ENCODE peak calls at places on chromosome 19, in four cellular contexts. E, W, J and M are unnamed samples.
A peak's percentile ranks its signal among the peaks of the same experiment; 100 is the strongest.

GRCh38 chr19:41851456-41851855 is 6.6 kb downstream of the DMRTC2 start:
- DNase-seq in E (no peak), W (no peak), J (no peak), M (no peak)

GRCh38 chr19:13906525-13906904 is 514 bp downstream of the CC2D1A start:
- DNase-seq in E (no peak), W (no peak), J (no peak), M (no peak)

GRCh38 chr19:15251749-15252397 is 19.6 kb upstream of the EPHX3 start:
- DNase-seq in E (peak; percentile 95), W (peak; percentile 69), J (peak; percentile 98), M (peak; percentile 86)

GRCh38 chr19:50548191-50549058 is 19.8 kb downstream of the LRRC4B start:
- DNase-seq in E (no peak), W (no peak), J (no peak), M (no peak)

GRCh38 chr19:15425321-15425950 is 6.6 kb upstream of the AKAP8L start:
- DNase-seq in E (no peak), W (no peak), J (no peak), M (no peak)

GRCh38 chr19:38135150-38135998 is 88.6 kb downstream of the DPF1 start:
- DNase-seq in E (no peak), W (no peak), J (no peak), M (no peak)

GRCh38 chr19:30942636-30943035 is 406.6 kb downstream of the TSHZ3 start:
- DNase-seq in E (no peak), W (no peak), J (no peak), M (no peak)

GRCh38 chr19:54345938-54346386 is 7.0 kb upstream of the LILRA4 start:
- DNase-seq in E (no peak), W (peak; percentile 40), J (no peak), M (no peak)

GRCh38 chr19:5691205-5691929 is 1.3 kb downstream of the RPL36 start:
- DNase-seq in E (peak; percentile 91), W (peak; percentile 33), J (peak; percentile 73), M (peak; percentile 81)

GRCh38 chr19:56317749-56318148 is 3.1 kb upstream of the ZSCAN5A start:
- DNase-seq in E (no peak), W (no peak), J (no peak), M (no peak)

GRCh38 chr19:35292421-35292820 is 460 bp downstream of the MAG start:
- DNase-seq in E (no peak), W (no peak), J (no peak), M (no peak)

GRCh38 chr19:38394488-38394887 is 6.0 kb downstream of the SPRED3 start:
- DNase-seq in E (no peak), W (no peak), J (peak; percentile 59), M (no peak)

GRCh38 chr19:4557186-4557970 is 2.1 kb downstream of the SEMA6B start:
- DNase-seq in E (no peak), W (no peak), J (no peak), M (no peak)

GRCh38 chr19:4556574-4557185 is 2.8 kb downstream of the SEMA6B start:
- DNase-seq in E (no peak), W (no peak), J (peak; percentile 28), M (no peak)

GRCh38 chr19:4557971-4558941 is 1.2 kb downstream of the SEMA6B start:
- DNase-seq in E (no peak), W (no peak), J (peak; percentile 34), M (no peak)

GRCh38 chr19:4555657-4556561 is 3.6 kb downstream of the SEMA6B start:
- DNase-seq in E (no peak), W (no peak), J (no peak), M (no peak)

GRCh38 chr19:4559569-4559968 is at the start of gene SEMA6B:
- DNase-seq in E (no peak), W (peak; percentile 37), J (peak; percentile 57), M (peak; percentile 65)
- H3K4me3 ChIP-seq in E (peak within 1 kb of the TSS; percentile 32), W (peak within 1 kb of the TSS; percentile 7), J (no peak within 1 kb of the TSS), M (peak within 1 kb of the TSS; percentile 46)

GRCh38 chr19:2043269-2043641 is 7.8 kb downstream of the MKNK2 start:
- DNase-seq in E (peak; percentile 70), W (no peak), J (no peak), M (peak; percentile 45)

GRCh38 chr19:2042485-2043268 is 8.4 kb downstream of the MKNK2 start:
- DNase-seq in E (peak; percentile 85), W (no peak), J (peak; percentile 39), M (peak; percentile 55)

GRCh38 chr19:2041436-2041685 is 9.7 kb downstream of the MKNK2 start:
- DNase-seq in E (no peak), W (no peak), J (no peak), M (no peak)

GRCh38 chr19:2040647-2041435 is 10.2 kb downstream of the MKNK2 start:
- DNase-seq in E (peak; percentile 77), W (no peak), J (no peak), M (no peak)

GRCh38 chr19:2041686-2042484 is 9.2 kb downstream of the MKNK2 start:
- DNase-seq in E (peak; percentile 100), W (peak; percentile 92), J (peak; percentile 96), M (peak; percentile 99)
- H3K4me1 ChIP-seq in E (peaks cover 27% of the 10 kb centered on the region), W (no peaks in the 10 kb centered on the region), J (peaks cover 22% of the 10 kb centered on the region), M (peaks cover 79% of the 10 kb centered on the region)

GRCh38 chr19:7641288-7642276 is 4.7 kb downstream of the STXBP2 start:
- DNase-seq in E (no peak), W (no peak), J (no peak), M (no peak)
- TF ChIP-seq CTCF in E (no peak), W (no peak), J (peak; percentile 14), M (no peak)

GRCh38 chr19:10478476-10478875 is 24.7 kb downstream of the KEAP1 start:
- DNase-seq in E (no peak), W (no peak), J (no peak), M (no peak)
- H3K4me3 ChIP-seq in E (peak overlapping the region; percentile 9), W (no peak overlapping the region), J (no peak overlapping the region), M (no peak overlapping the region)

GRCh38 chr19:44847144-44848035 is 1.3 kb downstream of the NECTIN2 start:
- DNase-seq in E (peak; percentile 93), W (peak; percentile 62), J (peak; percentile 71), M (peak; percentile 85)

GRCh38 chr19:44845286-44845611 is 848 bp upstream of the NECTIN2 start:
- DNase-seq in E (peak; percentile 83), W (peak; percentile 42), J (no peak), M (peak; percentile 35)

GRCh38 chr19:44848036-44848804 is 2.1 kb downstream of the NECTIN2 start:
- DNase-seq in E (no peak), W (no peak), J (peak; percentile 56), M (peak; percentile 26)

GRCh38 chr19:44845612-44846454 is at the start of gene NECTIN2:
- DNase-seq in E (peak; percentile 100), W (peak; percentile 100), J (peak; percentile 99), M (peak; percentile 100)

GRCh38 chr19:44846455-44847143 is 502 bp downstream of the NECTIN2 start:
- DNase-seq in E (peak; percentile 80), W (no peak), J (peak; percentile 47), M (peak; percentile 51)
- H3K4me1 ChIP-seq in E (no peaks in the 10 kb centered on the region), W (peaks cover 3% of the 10 kb centered on the region), J (peaks cover 20% of the 10 kb centered on the region), M (peaks cover 10% of the 10 kb centered on the region)

GRCh38 chr19:18478545-18479311 is 40.8 kb upstream of the ISYNA1 start:
- DNase-seq in E (peak; percentile 93), W (peak; percentile 80), J (peak; percentile 92), M (peak; percentile 71)

GRCh38 chr19:18477974-18478373 is 40.0 kb upstream of the ISYNA1 start:
- DNase-seq in E (no peak), W (no peak), J (no peak), M (no peak)

GRCh38 chr19:18476507-18477041 is 38.6 kb upstream of the ISYNA1 start:
- DNase-seq in E (no peak), W (no peak), J (no peak), M (no peak)

GRCh38 chr19:18475762-18476331 is 37.9 kb upstream of the ISYNA1 start:
- DNase-seq in E (no peak), W (no peak), J (no peak), M (no peak)

DNA sequence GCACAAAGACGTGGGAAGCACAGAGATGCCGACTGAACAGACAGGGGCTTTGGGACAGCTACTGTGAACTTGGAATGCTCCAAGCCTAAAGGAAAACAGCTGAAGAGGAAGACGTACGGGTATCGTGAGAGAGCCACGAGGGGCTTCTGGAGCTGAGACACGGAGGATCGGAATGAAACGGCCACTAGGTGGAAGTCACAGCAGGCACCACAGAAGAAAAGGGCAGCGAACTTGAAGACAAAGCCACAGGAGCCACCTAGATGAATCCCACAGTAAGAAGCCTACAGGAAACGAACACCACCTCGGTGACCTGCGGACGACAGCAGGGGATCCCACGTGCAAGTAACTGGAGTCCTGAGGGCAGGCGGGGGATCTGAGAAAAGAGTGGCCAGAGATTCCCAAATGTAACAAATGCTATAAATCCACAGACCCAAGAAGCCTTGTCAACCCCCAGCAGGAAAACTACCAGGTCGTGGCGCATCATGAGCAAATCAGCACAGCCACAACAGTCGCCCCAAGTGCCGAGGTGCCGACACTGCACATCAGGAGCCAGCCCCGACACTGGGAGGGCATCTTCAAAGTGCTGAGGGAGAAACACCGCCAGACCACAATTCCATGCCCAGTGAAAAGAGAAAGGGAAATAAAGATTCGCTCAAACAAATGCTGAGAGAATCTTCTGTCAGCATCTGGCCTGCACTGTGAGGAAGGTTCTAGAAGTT is 39.3 kb upstream of the ISYNA1 start:
- DNase-seq in E (no peak), W (no peak), J (no peak), M (no peak)
- TF ChIP-seq CTCF in E (no peak), W (no peak), J (no peak), M (peak; percentile 17)

GRCh38 chr19:34265221-34265650 is 10.9 kb downstream of the GARRE1 start:
- DNase-seq in E (peak; percentile 82), W (no peak), J (no peak), M (peak; percentile 41)

GRCh38 chr19:34260771-34261173 is 6.4 kb downstream of the GARRE1 start:
- DNase-seq in E (no peak), W (no peak), J (peak; percentile 62), M (no peak)

GRCh38 chr19:34263745-34264237 is 9.4 kb downstream of the GARRE1 start:
- DNase-seq in E (no peak), W (no peak), J (no peak), M (no peak)

GRCh38 chr19:34259367-34259865 is 5.1 kb downstream of the GARRE1 start:
- DNase-seq in E (no peak), W (no peak), J (no peak), M (no peak)

GRCh38 chr19:34261335-34262109 is 7.2 kb downstream of the GARRE1 start:
- DNase-seq in E (no peak), W (no peak), J (no peak), M (no peak)
- H3K4me3 ChIP-seq in E (no peak overlapping the region), W (no peak overlapping the region), J (no peak overlapping the region), M (no peak overlapping the region)

GRCh38 chr19:16459680-16460079 is 12.1 kb downstream of the EPS15L1 start:
- DNase-seq in E (no peak), W (no peak), J (no peak), M (no peak)

GRCh38 chr19:16462757-16463250 is 9.0 kb downstream of the EPS15L1 start:
- DNase-seq in E (no peak), W (no peak), J (no peak), M (no peak)

GRCh38 chr19:16463341-16463990 is 8.3 kb downstream of the EPS15L1 start:
- DNase-seq in E (no peak), W (no peak), J (no peak), M (no peak)

GRCh38 chr19:16460454-16460853 is 11.3 kb downstream of the EPS15L1 start:
- DNase-seq in E (no peak), W (no peak), J (no peak), M (no peak)

GRCh38 chr19:16461630-16462051 is 10.1 kb downstream of the EPS15L1 start:
- DNase-seq in E (no peak), W (no peak), J (no peak), M (peak; percentile 67)
- H3K4me1 ChIP-seq in E (peaks cover 31% of the 10 kb centered on the region), W (no peaks in the 10 kb centered on the region), J (peaks cover 42% of the 10 kb centered on the region), M (peaks cover 70% of the 10 kb centered on the region)